ENCODE peak calls at places on chromosomes 6 and 20, in five cellular contexts. Q, J, D, X and P are unnamed samples.

GRCh38 chr6:1633366-1634021 is 23.8 kb downstream of the FOXC1 start:
- DNase-seq in X (peak; percentile 44), D (no peak), J (no peak), Q (no peak), P (no peak)

GRCh38 chr6:157668034-157668401 is 155.0 kb upstream of the SNX9 start:
- DNase-seq in Q (no peak), J (no peak), X (no peak), D (no peak), P (no peak)

GRCh38 chr6:27977387-27977786 is 20.3 kb downstream of the OR2B6 start:
- DNase-seq in D (no peak), J (no peak), X (no peak), Q (no peak), P (no peak)

GRCh38 chr20:5781798-5782750 is 31.9 kb downstream of the SHLD1 start:
- DNase-seq in J (no peak), D (no peak), X (no peak), Q (no peak), P (no peak)

GRCh38 chr20:4677846-4678245 is 43.9 kb upstream of the PRND start:
- DNase-seq in X (no peak), J (no peak), D (no peak), Q (no peak), P (no peak)

GRCh38 chr6:2103644-2104523 is 141.5 kb downstream of the GMDS start:
- DNase-seq in X (no peak), D (no peak), J (no peak), Q (no peak), P (no peak)

GRCh38 chr6:108896111-108896661 is 48.0 kb downstream of the ARMC2 start:
- DNase-seq in J (no peak), X (no peak), Q (peak; percentile 65), D (no peak), P (no peak)

GRCh38 chr6:14885471-14885987 is 360.3 kb upstream of the JARID2 start:
- DNase-seq in D (no peak), X (no peak), Q (no peak), J (no peak), P (no peak)

GRCh38 chr20:14444106-14444505 is 106.7 kb upstream of the FLRT3 start:
- DNase-seq in X (no peak), Q (no peak), J (no peak), D (no peak), P (no peak)

GRCh38 chr6:165751486-165751885 is 88.4 kb upstream of the PDE10A start:
- DNase-seq in X (no peak), Q (no peak), D (no peak), J (no peak), P (no peak)

GRCh38 chr6:12010635-12011275 is 1.4 kb upstream of the HIVEP1 start:
- DNase-seq in X (peak; percentile 83), Q (no peak), J (peak; percentile 68), D (peak; percentile 63), P (no peak)

GRCh38 chr20:38997622-38998021 is 35.5 kb downstream of the DHX35 start:
- DNase-seq in X (no peak), Q (no peak), D (no peak), J (no peak), P (no peak)

GRCh38 chr20:59031326-59032022 is 661 bp downstream of the ATP5F1E start:
- DNase-seq in J (no peak), D (no peak), Q (no peak), X (no peak), P (no peak)

GRCh38 chr20:44271915-44272663 is 25.0 kb downstream of the GDAP1L1 start:
- DNase-seq in J (no peak), Q (no peak), D (no peak), X (no peak), P (no peak)

GRCh38 chr6:15460110-15460727 is 202.6 kb downstream of the DTNBP1 start:
- DNase-seq in Q (no peak), J (no peak), X (no peak), D (no peak), P (no peak)

GRCh38 chr6:52931351-52931750 is 21.9 kb upstream of the GSTA3 start:
- DNase-seq in D (no peak), J (no peak), X (no peak), Q (no peak), P (no peak)

GRCh38 chr6:3209114-3210023 is 18.1 kb downstream of the TUBB2B start:
- DNase-seq in J (no peak), D (peak; percentile 42), Q (peak; percentile 96), X (peak; percentile 58), P (no peak)

GRCh38 chr6:125269328-125269985 is 32.3 kb downstream of the HDDC2 start:
- DNase-seq in D (no peak), X (no peak), Q (no peak), J (no peak), P (no peak)
- TF ChIP-seq CTCF in D (no peak), X (no peak), Q (no peak), J (no peak), P (no peak)

DNA sequence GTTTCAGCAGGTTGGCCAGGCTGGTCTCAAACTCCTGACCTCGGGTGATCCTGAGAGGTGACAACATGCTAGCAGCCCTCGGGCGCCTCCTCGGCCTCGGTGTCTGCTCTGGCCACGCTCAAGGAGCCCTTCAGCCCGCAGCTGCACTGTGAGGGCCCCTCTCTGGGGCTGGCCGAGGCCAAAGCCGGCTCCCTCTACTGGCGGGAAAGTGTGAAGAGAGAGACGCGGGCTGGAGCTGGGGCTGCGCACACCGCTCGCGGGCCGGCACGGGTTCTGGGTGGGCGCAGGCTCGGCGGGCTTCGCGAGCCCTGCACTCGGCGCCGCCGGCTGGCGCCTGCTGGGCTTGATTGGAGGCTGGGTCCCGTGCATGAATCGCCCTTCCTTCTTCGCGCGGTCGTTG is 80.8 kb upstream of the RBM24 start:
- DNase-seq in X (no peak), Q (no peak), J (peak; percentile 42), D (no peak), P (no peak)
- TF ChIP-seq CTCF in X (no peak), Q (no peak), J (peak; percentile 6), D (no peak), P (no peak)

GRCh38 chr6:88895911-88896310 is 67.5 kb downstream of the RNGTT start:
- DNase-seq in J (no peak), X (no peak), Q (no peak), D (no peak), P (no peak)

GRCh38 chr6:88899569-88900316 is 63.7 kb downstream of the RNGTT start:
- DNase-seq in J (no peak), X (no peak), D (no peak), Q (no peak), P (no peak)
- TF ChIP-seq CTCF in J (peak; percentile 7), X (no peak), D (no peak), Q (no peak), P (no peak)

GRCh38 chr6:65637289-65638046 is 69.6 kb downstream of the EYS start:
- DNase-seq in Q (no peak), J (no peak), X (no peak), D (no peak), P (no peak)

GRCh38 chr6:65633516-65633915 is 73.5 kb downstream of the EYS start:
- DNase-seq in X (no peak), D (no peak), J (no peak), Q (no peak), P (no peak)

GRCh38 chr6:65642776-65643175 is 64.2 kb downstream of the EYS start:
- DNase-seq in J (no peak), D (no peak), X (no peak), Q (no peak), P (no peak)

GRCh38 chr6:65638047-65638831 is 68.8 kb downstream of the EYS start:
- DNase-seq in Q (no peak), J (peak; percentile 45), X (no peak), D (no peak), P (no peak)
- TF ChIP-seq CTCF in Q (no peak), J (peak; percentile 62), X (no peak), D (no peak), P (no peak)

GRCh38 chr20:24001901-24002405 is 13.4 kb upstream of the GGTLC1 start:
- DNase-seq in Q (no peak), J (no peak), D (no peak), X (no peak), P (no peak)

GRCh38 chr20:23998392-23998791 is 9.8 kb upstream of the GGTLC1 start:
- DNase-seq in Q (no peak), X (no peak), D (no peak), J (no peak), P (no peak)

DNA sequence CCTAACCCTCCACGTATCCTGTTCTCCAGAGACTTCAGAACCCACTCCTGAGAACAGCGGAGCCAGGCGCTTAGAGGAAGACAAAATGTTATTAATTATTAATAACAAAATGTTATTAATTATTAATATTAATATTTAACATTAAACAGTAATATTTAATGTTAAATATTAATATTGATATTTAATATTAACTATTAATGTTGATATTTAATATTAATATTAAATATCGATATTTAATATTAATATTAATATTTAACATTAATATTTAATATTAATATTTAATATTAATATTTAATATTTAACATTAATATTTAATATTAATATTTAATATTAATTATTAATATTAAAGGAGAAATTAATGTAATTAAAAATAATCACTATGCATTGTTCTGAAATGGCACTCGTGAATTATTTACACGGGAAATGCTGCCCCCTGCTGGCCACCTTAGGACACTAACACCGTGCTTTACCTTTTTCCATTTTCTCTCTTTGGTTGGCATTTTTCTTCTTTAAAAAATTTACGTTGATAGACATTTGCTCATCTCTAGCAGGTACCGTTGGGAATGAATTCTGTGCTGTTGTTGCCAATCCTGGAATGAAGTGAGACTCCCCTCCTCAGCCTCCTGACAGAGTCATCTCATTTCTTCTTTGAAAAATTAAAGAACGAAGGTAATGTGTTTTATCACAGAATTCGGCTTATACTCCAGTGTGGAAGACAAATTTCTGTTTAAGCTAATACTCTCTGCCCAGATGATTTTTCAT is 7.5 kb upstream of the GGTLC1 start:
- DNase-seq in X (peak; percentile 63), J (peak; percentile 68), D (peak; percentile 37), Q (peak; percentile 8), P (peak; percentile 51)
- TF ChIP-seq CTCF in X (peak; percentile 81), J (peak; percentile 56), D (peak; percentile 60), Q (peak; percentile 68), P (no peak)

GRCh38 chr6:36769161-36769675 is 70.0 kb downstream of the CPNE5 start:
- DNase-seq in D (no peak), X (no peak), Q (no peak), J (no peak), P (no peak)

GRCh38 chr6:36769676-36770499 is 69.4 kb downstream of the CPNE5 start:
- DNase-seq in Q (no peak), D (no peak), J (no peak), X (no peak), P (no peak)

GRCh38 chr6:36771145-36771544 is 68.1 kb downstream of the CPNE5 start:
- DNase-seq in Q (no peak), D (no peak), J (no peak), X (no peak), P (no peak)

GRCh38 chr6:36776167-36776566 is 63.1 kb downstream of the CPNE5 start:
- DNase-seq in Q (no peak), J (no peak), D (no peak), X (no peak), P (no peak)

DNA sequence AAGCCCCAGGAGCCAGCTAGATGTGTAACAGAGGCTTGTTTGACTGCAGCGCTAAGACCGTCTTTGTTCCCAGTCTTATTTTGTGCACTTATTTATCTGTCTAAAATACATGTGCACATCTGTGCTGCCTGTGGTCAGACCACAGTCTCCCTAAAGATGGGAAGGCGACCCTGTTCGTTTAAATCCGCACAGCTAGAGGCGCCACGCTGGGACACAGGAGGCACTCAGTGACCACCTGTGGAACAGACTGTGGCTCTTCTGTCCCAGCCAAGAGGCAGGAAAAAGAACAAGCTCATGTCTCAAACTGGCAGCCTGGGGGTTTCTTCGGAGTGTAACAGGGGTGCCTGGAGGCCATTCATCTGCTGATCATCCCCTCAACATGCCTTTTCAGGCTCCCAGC is 66.8 kb downstream of the CPNE5 start:
- DNase-seq in Q (no peak), J (no peak), X (no peak), D (no peak), P (no peak)
- TF ChIP-seq CTCF in Q (no peak), J (no peak), X (no peak), D (no peak), P (no peak)

GRCh38 chr6:89375427-89375868 is 22.9 kb upstream of the UBE2J1 start:
- DNase-seq in J (peak; percentile 35), Q (no peak), D (no peak), X (peak; percentile 61), P (no peak)
- TF ChIP-seq CTCF in J (no peak), Q (no peak), D (no peak), X (no peak), P (no peak)